ENCODE peak calls at places on chromosomes 12 and 14, in nine cellular contexts. D is AG20443; F is HuH-7; P is NCI-H1694; Q is NB4; V is activated CD8-positive, alpha-beta memory T cell treated with anti-CD3 and anti-CD28 coated beads for 48 hours; M is CD8-positive, alpha-beta T cell; S is lung; T is stimulated activated CD4-positive, alpha-beta T cell treated with anti-CD3 and anti-CD28 coated beads, Interleukin-15, amount 100 ng/mL, for 1 hour. I is an unnamed sample.

GRCh38 chr12:118376089-118377004 is at the start of gene SUDS3:
- DNase-seq in D (peak; percentile 90), F (peak; percentile 77), P (peak; percentile 67), Q (peak; percentile 91), V (peak; percentile 91), M (peak; percentile 93), S (peak; percentile 91), T (peak; percentile 91), I (peak; percentile 90)

GRCh38 chr12:29517265-29517664 is 19.8 kb upstream of the OVCH1 start:
- DNase-seq in D (no peak), F (no peak), P (no peak), Q (peak; percentile 66), V (no peak), M (no peak), S (no peak), T (no peak), I (no peak)

GRCh38 chr12:5546616-5547015 is 114.7 kb downstream of the NTF3 start:
- DNase-seq in D (peak; percentile 82), F (no peak), P (no peak), Q (no peak), V (no peak), M (no peak), S (no peak), T (no peak), I (no peak)

GRCh38 chr14:30345511-30345910 is 213.4 kb upstream of the G2E3 start:
- DNase-seq in D (no peak), F (no peak), P (no peak), Q (no peak), V (no peak), M (no peak), S (no peak), T (no peak), I (no peak)

GRCh38 chr14:61140872-61141271 is 140.3 kb downstream of the TMEM30B start:
- DNase-seq in D (peak; percentile 28), F (no peak), P (no peak), Q (no peak), V (no peak), M (no peak), S (no peak), T (no peak), I (no peak)

GRCh38 chr12:52307836-52308806 is 13.1 kb downstream of the KRT83 start:
- DNase-seq in D (peak; percentile 87), F (peak; percentile 68), P (no peak), Q (peak; percentile 71), V (no peak), M (peak; percentile 7), S (peak; percentile 60), T (no peak), I (no peak)

GRCh38 chr14:38056270-38056669 is 151.4 kb upstream of the SSTR1 start:
- DNase-seq in D (no peak), F (no peak), P (no peak), Q (peak; percentile 1), V (no peak), M (no peak), S (no peak), T (no peak), I (no peak)

GRCh38 chr12:18970603-18971002 is 158.9 kb upstream of the PLEKHA5 start:
- DNase-seq in D (no peak), F (no peak), P (no peak), Q (no peak), V (no peak), M (no peak), S (no peak), T (no peak), I (no peak)

GRCh38 chr12:116027551-116027821 is 250.0 kb downstream of the MED13L start:
- DNase-seq in D (no peak), F (no peak), P (no peak), Q (peak; percentile 18), V (no peak), M (no peak), S (no peak), T (no peak), I (no peak)

I was measured in central memory CD4-positive, alpha-beta T cell.